ENCODE peak calls at places on chromosomes 13 and 19, in six cellular contexts. One of them, this sample, is unnamed.

GRCh38 chr19:28284389-28284788 is 928.6 kb downstream of the UQCRFS1 start:
- DNase-seq in fibroblast of the aortic adventitia: no peak
- DNase-seq in pancreas: no peak
- DNase-seq in thoracic aorta: no peak
- DNase-seq in astrocyte of the cerebellum: no peak
- DNase-seq in lower leg skin: no peak
- DNase-seq in this sample: no peak

GRCh38 chr13:97018029-97018819 is 23.9 kb upstream of the OXGR1 start:
- DNase-seq in fibroblast of the aortic adventitia: peak
- DNase-seq in pancreas: no peak
- DNase-seq in thoracic aorta: no peak
- DNase-seq in astrocyte of the cerebellum: peak
- DNase-seq in lower leg skin: no peak
- DNase-seq in this sample: no peak

GRCh38 chr13:44575741-44576395 is at the start of gene TSC22D1:
- DNase-seq in fibroblast of the aortic adventitia: peak
- DNase-seq in pancreas: peak
- DNase-seq in thoracic aorta: no peak
- DNase-seq in astrocyte of the cerebellum: no peak
- DNase-seq in lower leg skin: peak
- DNase-seq in this sample: peak

GRCh38 chr19:29785955-29786589 is 25.7 kb upstream of the CCNE1 start:
- DNase-seq in fibroblast of the aortic adventitia: no peak
- DNase-seq in pancreas: no peak
- DNase-seq in thoracic aorta: no peak
- DNase-seq in astrocyte of the cerebellum: no peak
- DNase-seq in lower leg skin: no peak
- DNase-seq in this sample: no peak

GRCh38 chr19:54626757-54627156 is 3.5 kb upstream of the LILRB1 start:
- DNase-seq in fibroblast of the aortic adventitia: no peak
- DNase-seq in pancreas: no peak
- DNase-seq in thoracic aorta: no peak
- DNase-seq in astrocyte of the cerebellum: no peak
- DNase-seq in lower leg skin: no peak
- DNase-seq in this sample: no peak

GRCh38 chr13:49026851-49027250 is 51.1 kb downstream of the FNDC3A start:
- DNase-seq in fibroblast of the aortic adventitia: peak
- DNase-seq in pancreas: no peak
- DNase-seq in thoracic aorta: no peak
- DNase-seq in astrocyte of the cerebellum: no peak
- DNase-seq in lower leg skin: no peak
- DNase-seq in this sample: no peak

GRCh38 chr19:3123088-3123721 is 12.6 kb upstream of the GNA15 start:
- DNase-seq in fibroblast of the aortic adventitia: no peak
- DNase-seq in pancreas: peak
- DNase-seq in thoracic aorta: no peak
- DNase-seq in astrocyte of the cerebellum: no peak
- DNase-seq in lower leg skin: no peak
- DNase-seq in this sample: no peak

GRCh38 chr13:37488682-37489081 is 109.9 kb downstream of the POSTN start:
- DNase-seq in fibroblast of the aortic adventitia: peak
- DNase-seq in pancreas: no peak
- DNase-seq in thoracic aorta: no peak
- DNase-seq in astrocyte of the cerebellum: no peak
- DNase-seq in lower leg skin: no peak
- DNase-seq in this sample: no peak

GRCh38 chr13:91351980-91352379 is 4.5 kb downstream of the MIR17HG start:
- DNase-seq in fibroblast of the aortic adventitia: no peak
- DNase-seq in pancreas: no peak
- DNase-seq in thoracic aorta: no peak
- DNase-seq in astrocyte of the cerebellum: no peak
- DNase-seq in lower leg skin: no peak
- DNase-seq in this sample: no peak

GRCh38 chr19:15871570-15871969 is 26.3 kb downstream of the CYP4F2 start:
- DNase-seq in fibroblast of the aortic adventitia: no peak
- DNase-seq in pancreas: no peak
- DNase-seq in thoracic aorta: no peak
- DNase-seq in astrocyte of the cerebellum: no peak
- DNase-seq in lower leg skin: no peak
- DNase-seq in this sample: no peak

GRCh38 chr19:57406516-57407123 is 4.3 kb upstream of the ZNF17 start:
- DNase-seq in fibroblast of the aortic adventitia: peak
- DNase-seq in pancreas: peak
- DNase-seq in thoracic aorta: no peak
- DNase-seq in astrocyte of the cerebellum: no peak
- DNase-seq in lower leg skin: peak
- DNase-seq in this sample: peak

GRCh38 chr13:113915786-113916329 is 52.0 kb upstream of the GAS6 start:
- DNase-seq in fibroblast of the aortic adventitia: no peak
- DNase-seq in pancreas: no peak
- DNase-seq in thoracic aorta: no peak
- DNase-seq in astrocyte of the cerebellum: no peak
- DNase-seq in lower leg skin: no peak
- DNase-seq in this sample: no peak

GRCh38 chr13:31803327-31803726 is 64.0 kb downstream of the RXFP2 start:
- DNase-seq in fibroblast of the aortic adventitia: no peak
- DNase-seq in pancreas: no peak
- DNase-seq in thoracic aorta: no peak
- DNase-seq in astrocyte of the cerebellum: no peak
- DNase-seq in lower leg skin: no peak
- DNase-seq in this sample: no peak

GRCh38 chr19:58476498-58477015 is 405 bp downstream of the ZNF446 start:
- DNase-seq in fibroblast of the aortic adventitia: peak
- DNase-seq in pancreas: no peak
- DNase-seq in thoracic aorta: peak
- DNase-seq in astrocyte of the cerebellum: no peak
- DNase-seq in lower leg skin: no peak
- DNase-seq in this sample: peak

GRCh38 chr19:39083599-39083982 is 577 bp upstream of the ACP7 start:
- DNase-seq in fibroblast of the aortic adventitia: no peak
- DNase-seq in pancreas: no peak
- DNase-seq in thoracic aorta: no peak
- DNase-seq in astrocyte of the cerebellum: no peak
- DNase-seq in lower leg skin: no peak
- DNase-seq in this sample: no peak

GRCh38 chr13:113483504-113484287 is 6.8 kb downstream of the DCUN1D2 start:
- DNase-seq in fibroblast of the aortic adventitia: no peak
- DNase-seq in pancreas: no peak
- DNase-seq in thoracic aorta: no peak
- DNase-seq in astrocyte of the cerebellum: no peak
- DNase-seq in lower leg skin: no peak
- DNase-seq in this sample: no peak

GRCh38 chr13:102234618-102235017 is 167.2 kb downstream of the FGF14 start:
- DNase-seq in fibroblast of the aortic adventitia: no peak
- DNase-seq in pancreas: no peak
- DNase-seq in thoracic aorta: no peak
- DNase-seq in astrocyte of the cerebellum: no peak
- DNase-seq in lower leg skin: no peak
- DNase-seq in this sample: no peak

GRCh38 chr13:50127726-50128291 is 112.6 kb downstream of the KCNRG start:
- DNase-seq in fibroblast of the aortic adventitia: peak
- DNase-seq in pancreas: no peak
- DNase-seq in thoracic aorta: no peak
- DNase-seq in astrocyte of the cerebellum: no peak
- DNase-seq in lower leg skin: no peak
- DNase-seq in this sample: no peak

GRCh38 chr19:47381653-47382279 is 32.7 kb downstream of the DHX34 start:
- DNase-seq in fibroblast of the aortic adventitia: no peak
- DNase-seq in pancreas: no peak
- DNase-seq in thoracic aorta: no peak
- DNase-seq in astrocyte of the cerebellum: no peak
- DNase-seq in lower leg skin: no peak
- DNase-seq in this sample: no peak

GRCh38 chr13:25768726-25769270 is 283.0 kb downstream of the SHISA2 start:
- DNase-seq in fibroblast of the aortic adventitia: no peak
- DNase-seq in pancreas: no peak
- DNase-seq in thoracic aorta: no peak
- DNase-seq in astrocyte of the cerebellum: peak
- DNase-seq in lower leg skin: no peak
- DNase-seq in this sample: no peak

GRCh38 chr19:29832801-29833200 is 21.0 kb downstream of the CCNE1 start:
- DNase-seq in fibroblast of the aortic adventitia: no peak
- DNase-seq in pancreas: no peak
- DNase-seq in thoracic aorta: no peak
- DNase-seq in astrocyte of the cerebellum: no peak
- DNase-seq in lower leg skin: no peak
- DNase-seq in this sample: no peak

GRCh38 chr19:29843180-29844051 is 31.6 kb downstream of the CCNE1 start:
- DNase-seq in fibroblast of the aortic adventitia: peak
- DNase-seq in pancreas: peak
- DNase-seq in thoracic aorta: no peak
- DNase-seq in astrocyte of the cerebellum: no peak
- DNase-seq in lower leg skin: peak
- DNase-seq in this sample: peak

DNA sequence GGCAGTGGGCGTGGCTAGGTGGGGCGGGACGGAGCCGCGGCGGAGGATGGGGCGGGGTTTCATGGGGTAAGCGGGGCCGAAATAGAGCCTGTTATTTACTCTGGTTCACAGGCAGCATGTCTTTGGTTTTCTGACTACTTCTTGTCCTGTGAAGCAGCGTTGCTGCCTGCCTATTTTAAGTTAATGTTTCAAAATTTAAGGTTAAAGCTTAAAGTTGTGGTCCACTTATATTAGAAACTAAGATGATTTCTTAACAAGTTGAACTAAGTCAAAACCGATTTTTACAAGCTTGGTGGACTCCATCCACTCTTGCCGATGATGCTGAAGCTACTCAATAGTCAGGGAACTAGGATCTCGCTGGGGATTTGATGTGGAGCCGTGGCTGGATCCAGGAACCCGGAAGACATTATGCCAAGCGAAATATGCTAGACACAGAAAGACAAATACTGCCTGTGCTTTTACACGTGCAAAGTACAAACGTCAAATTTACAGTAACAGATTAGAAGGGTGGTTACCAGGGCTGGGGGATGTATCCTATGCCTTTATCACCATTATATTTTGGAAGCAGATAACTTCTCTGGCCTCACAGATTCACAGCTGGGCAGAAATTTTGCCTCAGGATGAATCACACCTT is 456 bp upstream of the ZNF616 start:
- DNase-seq in fibroblast of the aortic adventitia: no peak
- DNase-seq in pancreas: no peak
- DNase-seq in thoracic aorta: no peak
- DNase-seq in astrocyte of the cerebellum: no peak
- DNase-seq in lower leg skin: no peak
- DNase-seq in this sample: no peak
- H3K4me3 ChIP-seq in fibroblast of the aortic adventitia: peak
- H3K4me3 ChIP-seq in pancreas: no peak
- H3K4me3 ChIP-seq in thoracic aorta: peak
- H3K4me3 ChIP-seq in astrocyte of the cerebellum: peak
- H3K4me3 ChIP-seq in lower leg skin: no peak
- H3K4me3 ChIP-seq in this sample: peak

DNA sequence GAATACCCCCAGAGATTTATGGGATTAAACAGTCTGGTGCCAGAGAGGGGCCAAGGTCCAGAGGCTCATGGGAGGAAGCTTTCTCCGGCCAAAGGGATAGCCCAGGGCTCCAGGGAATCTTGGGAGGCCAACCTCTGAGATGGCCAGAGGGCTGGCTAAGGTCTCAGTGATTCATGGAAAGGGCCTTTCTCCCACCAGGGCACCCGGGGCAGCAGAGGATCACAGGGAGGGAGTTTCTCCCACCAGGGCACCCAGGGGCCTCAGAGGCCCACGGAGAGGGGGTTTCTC is 15.0 kb downstream of the BCAT2 start:
- DNase-seq in fibroblast of the aortic adventitia: no peak
- DNase-seq in pancreas: no peak
- DNase-seq in thoracic aorta: no peak
- DNase-seq in astrocyte of the cerebellum: no peak
- DNase-seq in lower leg skin: no peak
- DNase-seq in this sample: peak
- H3K4me3 ChIP-seq in fibroblast of the aortic adventitia: no peak
- H3K4me3 ChIP-seq in pancreas: no peak
- H3K4me3 ChIP-seq in thoracic aorta: no peak
- H3K4me3 ChIP-seq in astrocyte of the cerebellum: no peak
- H3K4me3 ChIP-seq in lower leg skin: no peak
- H3K4me3 ChIP-seq in this sample: no peak

DNA sequence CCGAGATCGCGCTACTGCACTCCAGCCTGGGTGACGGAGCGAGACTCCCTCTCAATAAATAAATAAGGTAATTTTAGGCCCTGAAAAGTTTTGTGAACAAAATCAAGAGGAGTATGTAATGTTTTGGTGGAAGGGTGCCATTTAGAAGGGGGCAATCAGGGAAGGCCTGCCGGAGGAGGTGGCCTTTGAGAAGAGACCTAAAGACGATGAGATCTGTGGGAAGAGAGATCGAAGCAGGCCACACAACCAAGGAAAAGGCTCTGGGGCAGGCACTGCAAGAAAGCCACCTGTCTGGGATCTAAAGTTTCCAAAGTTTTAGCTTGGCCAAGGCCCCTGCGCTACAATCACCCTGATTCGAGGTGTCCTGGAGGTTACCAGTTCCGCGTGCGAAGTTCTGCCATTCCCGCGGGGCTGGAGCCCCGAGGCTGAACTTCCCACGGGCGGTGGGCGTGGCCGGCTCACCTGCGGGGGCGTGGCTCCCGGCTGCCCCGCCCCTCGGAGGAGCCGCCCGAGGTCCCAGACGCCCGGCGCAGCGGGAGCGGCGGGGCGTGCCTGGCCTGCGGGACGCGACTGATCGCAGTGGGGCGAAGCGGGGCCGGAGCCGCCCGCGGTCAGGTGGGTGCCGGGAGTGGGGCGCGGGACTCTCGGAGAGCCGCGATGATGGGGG is at the start of gene KLC3:
- DNase-seq in fibroblast of the aortic adventitia: no peak
- DNase-seq in pancreas: peak
- DNase-seq in thoracic aorta: no peak
- DNase-seq in astrocyte of the cerebellum: no peak
- DNase-seq in lower leg skin: no peak
- DNase-seq in this sample: no peak
- H3K4me3 ChIP-seq in fibroblast of the aortic adventitia: no peak
- H3K4me3 ChIP-seq in pancreas: peak
- H3K4me3 ChIP-seq in thoracic aorta: peak
- H3K4me3 ChIP-seq in astrocyte of the cerebellum: peak
- H3K4me3 ChIP-seq in lower leg skin: peak
- H3K4me3 ChIP-seq in this sample: peak

DNA sequence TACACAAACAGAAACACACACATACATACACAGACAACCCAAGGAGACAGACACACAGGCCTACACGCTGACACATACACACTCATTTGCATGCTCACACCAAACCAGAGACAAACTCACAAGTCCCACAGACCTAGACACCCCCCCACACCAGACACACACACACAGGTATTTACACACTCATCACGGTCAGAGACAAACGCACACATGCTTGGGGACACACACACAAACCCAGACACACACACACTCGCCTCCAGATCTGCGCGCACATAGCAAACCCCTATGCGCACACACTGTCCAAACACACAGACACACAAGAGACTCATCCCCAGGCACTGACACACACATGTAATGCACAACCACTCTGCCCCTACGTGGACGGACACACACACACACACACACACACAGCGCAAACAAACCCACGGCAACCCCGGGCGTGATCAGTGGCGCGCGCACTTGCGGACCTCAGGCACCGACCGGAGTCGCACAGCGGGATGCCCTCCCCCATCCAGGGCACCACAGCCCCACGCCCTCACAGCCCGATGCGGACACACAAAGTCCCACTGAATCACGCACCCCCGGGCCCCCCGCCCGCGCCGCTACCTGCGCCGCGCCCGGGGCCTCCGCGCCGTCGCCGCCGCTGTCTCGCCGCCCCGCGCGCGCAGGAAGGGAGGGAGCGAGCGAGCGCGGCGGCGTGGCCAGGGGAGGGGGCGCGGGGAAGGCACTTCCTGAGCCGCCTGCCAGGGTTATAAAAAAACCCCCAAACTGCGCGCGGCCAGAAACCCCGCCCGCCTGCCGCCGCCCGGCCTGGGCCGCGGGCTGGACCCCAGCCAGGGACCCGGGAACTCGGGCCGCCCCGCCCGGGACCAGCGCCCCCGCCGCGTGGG is at the start of gene ADAMTS10:
- DNase-seq in fibroblast of the aortic adventitia: peak
- DNase-seq in pancreas: peak
- DNase-seq in thoracic aorta: no peak
- DNase-seq in astrocyte of the cerebellum: no peak
- DNase-seq in lower leg skin: no peak
- DNase-seq in this sample: no peak
- H3K4me3 ChIP-seq in fibroblast of the aortic adventitia: peak
- H3K4me3 ChIP-seq in pancreas: peak
- H3K4me3 ChIP-seq in thoracic aorta: peak
- H3K4me3 ChIP-seq in astrocyte of the cerebellum: peak
- H3K4me3 ChIP-seq in lower leg skin: peak
- H3K4me3 ChIP-seq in this sample: peak

This sample was measured in heart right ventricle.